ENCODE peak calls at places on chromosomes 1 and 21, in ten cellular contexts. V is neural progenitor cell; U is heart right ventricle; I is RWPE2; C is hepatocyte; B is gastrocnemius medialis; M is CD4-positive, alpha-beta memory T cell; E is keratinocyte; G is GM23248; A is transverse colon. H is an unnamed sample. For H3K36me3 and H3K4me1, the result is how much of the 10 kb centered on the place peaks cover.

GRCh38 chr21:28228624-28228995 is 764.1 kb downstream of the LTN1 start:
- DNase-seq in V (no peak), U (no peak), I (no peak), C (no peak), B (no peak), M (no peak), E (no peak), G (no peak), A (no peak), H (no peak)

GRCh38 chr1:81738902-81739301 is 61.8 kb upstream of the ADGRL2 start:
- DNase-seq in V (peak), U (no peak), I (no peak), C (no peak), B (no peak), M (no peak), E (no peak), G (no peak), A (no peak), H (no peak)

GRCh38 chr1:14875781-14876564 is 277.5 kb downstream of the KAZN start:
- DNase-seq in V (peak), U (no peak), I (no peak), C (peak), B (no peak), M (no peak), E (peak), G (no peak), A (no peak), H (no peak)

GRCh38 chr1:156154317-156154749 is 948 bp downstream of the SEMA4A start:
- DNase-seq in V (no peak), U (peak), I (no peak), C (no peak), B (no peak), M (no peak), E (no peak), G (no peak), A (peak), H (peak)

GRCh38 chr1:16392740-16393139 is 25.7 kb downstream of the SZRD1 start:
- DNase-seq in V (no peak), U (no peak), I (no peak), C (no peak), B (no peak), M (no peak), E (no peak), G (peak), A (no peak), H (no peak)

GRCh38 chr1:37588939-37589338 is 6.8 kb downstream of the GNL2 start:
- DNase-seq in V (no peak), U (no peak), I (no peak), C (no peak), B (no peak), M (no peak), E (no peak), G (no peak), A (no peak), H (no peak)

GRCh38 chr1:223455470-223455869 is 62.3 kb downstream of the CCDC185 start:
- DNase-seq in V (no peak), U (no peak), I (no peak), C (no peak), B (no peak), M (no peak), E (no peak), G (no peak), A (no peak), H (no peak)

GRCh38 chr1:171877711-171878110 is 36.4 kb downstream of the DNM3 start:
- DNase-seq in V (no peak), U (no peak), I (no peak), C (no peak), B (no peak), M (no peak), E (no peak), G (peak), A (no peak), H (no peak)

GRCh38 chr1:112172294-112172882 is 182.9 kb upstream of the KCND3 start:
- DNase-seq in V (peak), U (no peak), I (no peak), C (peak), B (peak), M (no peak), E (peak), G (peak), A (no peak), H (no peak)

GRCh38 chr1:25527226-25527846 is 16.1 kb upstream of the LDLRAP1 start:
- DNase-seq in V (no peak), U (no peak), I (no peak), C (no peak), B (no peak), M (no peak), E (no peak), G (no peak), A (no peak), H (no peak)

GRCh38 chr1:149916193-149916926 is 1.3 kb downstream of the SV2A start:
- DNase-seq in V (no peak), U (no peak), I (no peak), C (no peak), B (no peak), M (no peak), E (no peak), G (no peak), A (no peak), H (no peak)

GRCh38 chr21:37965088-37965805 is 49.0 kb upstream of the KCNJ6 start:
- DNase-seq in V (peak), U (no peak), I (no peak), C (no peak), B (no peak), M (no peak), E (no peak), G (no peak), A (no peak), H (no peak)

GRCh38 chr1:100643430-100644196 is 75.9 kb upstream of the VCAM1 start:
- DNase-seq in V (no peak), U (no peak), I (no peak), C (no peak), B (no peak), M (no peak), E (no peak), G (peak), A (peak), H (no peak)

GRCh38 chr1:54246097-54246721 is 46.2 kb downstream of the MRPL37 start:
- DNase-seq in V (peak), U (no peak), I (no peak), C (no peak), B (no peak), M (no peak), E (no peak), G (no peak), A (no peak), H (no peak)

GRCh38 chr1:22186316-22186715 is 43.4 kb upstream of the WNT4 start:
- DNase-seq in V (no peak), U (no peak), I (no peak), C (no peak), B (no peak), M (no peak), E (no peak), G (no peak), A (no peak), H (no peak)

GRCh38 chr1:29811727-29812396 is 575.5 kb downstream of the PTPRU start:
- DNase-seq in V (no peak), U (no peak), I (no peak), C (no peak), B (no peak), M (no peak), E (no peak), G (no peak), A (no peak), H (no peak)

GRCh38 chr21:38349111-38349746 is 92.4 kb downstream of the KCNJ15 start:
- DNase-seq in V (no peak), U (no peak), I (no peak), C (no peak), B (no peak), M (no peak), E (no peak), G (no peak), A (no peak), H (no peak)

GRCh38 chr1:53376742-53377437 is 49.0 kb upstream of the LRP8 start:
- DNase-seq in V (no peak), U (no peak), I (peak), C (no peak), B (no peak), M (no peak), E (no peak), G (no peak), A (no peak), H (no peak)

GRCh38 chr1:9561429-9561828 is 22.2 kb downstream of the SLC25A33 start:
- DNase-seq in V (no peak), U (no peak), I (no peak), C (peak), B (peak), M (peak), E (peak), G (peak), A (peak), H (no peak)

GRCh38 chr1:3065797-3066196 is 3.2 kb upstream of the PRDM16 start:
- DNase-seq in V (no peak), U (no peak), I (peak), C (no peak), B (no peak), M (no peak), E (no peak), G (no peak), A (no peak), H (no peak)

GRCh38 chr1:31372961-31373896 is at the start of gene FABP3:
- DNase-seq in V (peak), U (peak), I (peak), C (peak), B (peak), M (no peak), E (no peak), G (peak), A (peak), H (no peak)

GRCh38 chr1:170414989-170415733 is 116.8 kb upstream of the GORAB start:
- DNase-seq in V (no peak), U (no peak), I (no peak), C (peak), B (no peak), M (no peak), E (no peak), G (peak), A (no peak), H (no peak)

GRCh38 chr1:219385786-219386427 is 212.2 kb downstream of the LYPLAL1 start:
- DNase-seq in V (peak), U (no peak), I (no peak), C (peak), B (no peak), M (no peak), E (no peak), G (peak), A (no peak), H (no peak)

GRCh38 chr21:31180256-31181088 is 142.2 kb upstream of the KRTAP19-8 start:
- DNase-seq in V (peak), U (no peak), I (no peak), C (peak), B (no peak), M (peak), E (no peak), G (peak), A (no peak), H (no peak)

GRCh38 chr1:226373376-226373775 is 34.5 kb downstream of the PARP1 start:
- DNase-seq in V (no peak), U (no peak), I (no peak), C (no peak), B (no peak), M (no peak), E (no peak), G (no peak), A (no peak), H (no peak)
- H3K36me3 ChIP-seq in V (under half), U (half or more), I (under half), C (under half), B (half or more), M (half or more), E (under half), G (under half), A (under half), H (half or more)

DNA sequence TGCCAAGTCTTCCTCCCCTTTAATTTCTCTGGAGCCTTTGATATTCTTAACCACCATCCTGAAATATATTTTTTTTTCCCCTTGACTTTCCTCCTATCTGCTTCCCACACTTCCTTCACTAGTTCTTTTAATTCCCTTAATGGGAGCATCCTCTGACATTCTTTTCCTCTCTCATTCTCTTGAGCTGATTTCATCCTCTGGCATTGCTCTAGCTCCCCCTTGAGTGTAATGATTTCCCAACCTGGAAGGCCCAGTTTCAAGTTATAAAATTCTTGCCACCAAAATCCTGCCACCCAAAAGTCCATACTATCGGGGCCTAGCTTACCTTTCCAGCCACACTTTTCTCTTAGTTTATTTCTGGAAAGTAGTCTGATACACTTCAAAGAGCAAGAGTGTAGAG is 39.5 kb upstream of the UBE2U start:
- DNase-seq in V (peak), U (no peak), I (no peak), C (peak), B (no peak), M (no peak), E (no peak), G (peak), A (no peak), H (no peak)
- H3K4me1 ChIP-seq in V (under half), U (under half), I (under half), C (under half), B (under half), M (under half), E (under half), G (under half), A (under half), H (under half)

DNA sequence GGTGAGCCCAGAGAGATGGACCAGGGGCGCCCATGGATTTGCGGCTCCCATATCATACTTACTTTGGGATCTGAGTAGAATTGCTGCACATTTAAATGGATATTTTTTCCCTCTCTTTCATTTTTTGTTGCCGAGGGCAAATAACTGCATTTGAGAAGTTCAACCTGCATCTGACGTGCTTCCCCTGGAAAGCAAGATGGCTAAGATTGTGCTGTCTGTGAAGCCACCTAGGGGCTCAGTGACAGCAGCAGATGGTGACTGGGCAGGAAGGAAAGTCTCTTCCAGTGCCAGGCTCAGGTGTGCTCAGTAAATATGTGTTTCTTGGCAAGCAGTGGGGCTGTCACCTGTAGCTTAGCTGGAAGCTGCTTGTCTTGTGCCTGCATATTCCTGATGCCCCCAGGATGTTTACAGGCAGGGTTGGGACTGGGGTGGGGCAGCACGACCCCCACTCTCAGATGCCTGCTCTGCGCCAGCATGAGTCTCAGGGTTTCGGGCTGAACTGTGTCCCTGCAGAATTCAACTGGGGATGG is 59.8 kb upstream of the ETV3 start:
- DNase-seq in V (no peak), U (no peak), I (no peak), C (no peak), B (no peak), M (no peak), E (no peak), G (no peak), A (no peak), H (no peak)
- H3K36me3 ChIP-seq in V (under half), U (under half), I (under half), C (under half), B (under half), M (under half), E (under half), G (under half), A (under half), H (under half)

DNA sequence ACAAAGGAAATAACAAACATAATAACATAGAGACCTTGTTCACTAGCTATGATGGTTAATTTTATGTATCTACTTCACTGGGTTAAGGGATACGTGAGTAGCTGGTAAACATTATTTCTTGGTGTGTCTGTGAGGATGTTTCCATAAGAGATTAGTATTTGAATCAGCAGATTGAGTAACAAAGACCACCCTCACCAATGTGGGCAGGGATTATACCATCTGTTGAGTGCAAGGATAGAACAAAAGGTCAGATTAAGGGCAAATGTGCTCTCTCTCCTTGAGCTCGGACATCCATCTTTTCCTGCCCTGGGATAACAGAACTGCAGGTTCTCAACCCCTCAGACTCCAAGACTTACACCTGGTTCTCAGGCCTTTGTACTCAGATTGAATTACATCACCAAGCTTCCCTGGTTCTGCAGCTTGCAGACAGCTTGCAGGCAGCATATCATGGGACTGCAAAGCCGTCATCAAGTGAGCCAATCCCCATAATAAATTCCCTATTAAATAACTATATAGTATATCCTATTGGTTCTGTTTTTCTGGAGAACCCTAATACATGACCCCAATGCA is 9.2 kb downstream of the SPATA6 start:
- DNase-seq in V (peak), U (no peak), I (no peak), C (no peak), B (no peak), M (no peak), E (no peak), G (no peak), A (no peak), H (no peak)
- H3K4me1 ChIP-seq in V (under half), U (under half), I (under half), C (under half), B (under half), M (under half), E (under half), G (under half), A (under half), H (under half)

GRCh38 chr1:193013707-193014106 is 45.5 kb downstream of the UCHL5 start:
- DNase-seq in V (no peak), U (no peak), I (no peak), C (no peak), B (no peak), M (no peak), E (no peak), G (no peak), A (no peak), H (no peak)

GRCh38 chr1:193011395-193011794 is 47.8 kb downstream of the UCHL5 start:
- DNase-seq in V (no peak), U (no peak), I (no peak), C (no peak), B (no peak), M (no peak), E (no peak), G (no peak), A (no peak), H (no peak)

GRCh38 chr1:193013005-193013404 is 46.2 kb downstream of the UCHL5 start:
- DNase-seq in V (no peak), U (no peak), I (no peak), C (no peak), B (no peak), M (no peak), E (no peak), G (peak), A (no peak), H (no peak)

GRCh38 chr1:193009501-193009900 is 49.7 kb downstream of the UCHL5 start:
- DNase-seq in V (no peak), U (no peak), I (no peak), C (no peak), B (no peak), M (no peak), E (no peak), G (no peak), A (no peak), H (no peak)

GRCh38 chr1:193014354-193014753 is 44.8 kb downstream of the UCHL5 start:
- DNase-seq in V (no peak), U (no peak), I (no peak), C (no peak), B (no peak), M (no peak), E (no peak), G (peak), A (no peak), H (no peak)
- H3K36me3 ChIP-seq in V (under half), U (under half), I (under half), C (under half), B (under half), M (under half), E (under half), G (under half), A (under half), H (under half)

DNA sequence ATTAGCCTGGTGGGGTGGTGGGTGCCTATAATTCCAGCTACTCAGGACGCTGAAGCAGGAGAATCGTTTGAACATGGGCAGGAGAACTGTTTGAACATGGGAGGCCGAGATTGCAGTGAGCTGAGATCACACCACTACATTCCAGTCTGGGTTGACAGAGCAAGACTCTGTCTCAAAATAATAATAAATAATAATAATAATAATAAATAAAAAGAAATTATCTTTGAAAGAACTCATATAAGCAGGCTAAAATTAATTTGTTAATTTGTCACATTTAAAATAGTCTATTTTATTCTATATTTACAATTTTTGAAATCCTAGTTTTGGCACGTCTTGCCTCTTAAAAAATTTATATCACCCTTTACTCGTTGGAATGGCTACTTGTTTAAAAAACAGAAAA is 27.6 kb downstream of the CD247 start:
- DNase-seq in V (no peak), U (no peak), I (no peak), C (no peak), B (no peak), M (no peak), E (no peak), G (no peak), A (no peak), H (no peak)
- H3K4me1 ChIP-seq in V (under half), U (under half), I (under half), C (under half), B (under half), M (half or more), E (under half), G (under half), A (under half), H (half or more)

GRCh38 chr1:169371400-169371799 is 3.4 kb downstream of the BLZF1 start:
- DNase-seq in V (no peak), U (no peak), I (no peak), C (no peak), B (no peak), M (peak), E (no peak), G (no peak), A (no peak), H (no peak)

GRCh38 chr1:169364948-169365347 is 2.6 kb downstream of the NME7 start:
- DNase-seq in V (no peak), U (no peak), I (peak), C (no peak), B (no peak), M (no peak), E (peak), G (peak), A (no peak), H (no peak)

GRCh38 chr1:169367096-169367685 is 406 bp downstream of the NME7 start:
- DNase-seq in V (peak), U (no peak), I (no peak), C (peak), B (no peak), M (no peak), E (no peak), G (no peak), A (no peak), H (no peak)

GRCh38 chr1:169367686-169368405 is at the start of the genes BLZF1 and NME7:
- DNase-seq in V (peak), U (peak), I (peak), C (peak), B (peak), M (peak), E (peak), G (peak), A (peak), H (peak)

GRCh38 chr1:169368406-169368769 is 393 bp downstream of the BLZF1 start:
- DNase-seq in V (peak), U (no peak), I (no peak), C (peak), B (no peak), M (no peak), E (no peak), G (peak), A (peak), H (peak)
- H3K36me3 ChIP-seq in V (under half), U (under half), I (under half), C (under half), B (under half), M (under half), E (under half), G (under half), A (under half), H (under half)